ENCODE peak calls at places on chromosomes 16 and 17, in ten cellular contexts. B, F, W, L, V, E, O, C, Q and N are unnamed samples.

GRCh38 chr17:50533720-50534148 is 1.2 kb downstream of the EPN3 start:
- DNase-seq in E (no peak), B (peak; percentile 89), W (no peak), L (no peak), C (no peak), O (no peak), F (no peak), V (peak; percentile 44), Q (no peak), N (peak; percentile 95)

GRCh38 chr16:35754391-35755369 is 2295.3 kb downstream of the TP53TG3F start:
- DNase-seq in F (no peak), O (no peak), Q (no peak), E (no peak), C (no peak), W (no peak), B (no peak), L (no peak), V (no peak), N (no peak)

GRCh38 chr17:8740486-8740885 is 4.2 kb downstream of the CCDC42 start:
- DNase-seq in F (no peak), B (peak; percentile 13), E (no peak), W (no peak), V (no peak), L (peak; percentile 66), C (no peak), Q (no peak), O (no peak), N (no peak)

GRCh38 chr16:84851192-84852127 is 31.7 kb downstream of the CRISPLD2 start:
- DNase-seq in E (peak; percentile 94), C (peak; percentile 74), Q (no peak), L (no peak), O (peak; percentile 90), V (no peak), B (no peak), W (no peak), F (peak; percentile 100), N (peak; percentile 25)

GRCh38 chr16:57194512-57194911 is 8.4 kb downstream of the RSPRY1 start:
- DNase-seq in Q (no peak), W (peak; percentile 77), V (no peak), L (no peak), E (peak; percentile 82), O (peak; percentile 57), F (peak; percentile 91), B (no peak), C (peak; percentile 84), N (no peak)

GRCh38 chr16:67425581-67425980 is 5.3 kb upstream of the HSD11B2 start:
- DNase-seq in B (no peak), V (no peak), F (no peak), C (no peak), L (no peak), O (no peak), W (no peak), E (no peak), Q (no peak), N (no peak)

GRCh38 chr16:55443855-55444254 is 35.1 kb upstream of the MMP2 start:
- DNase-seq in V (no peak), E (no peak), L (no peak), O (no peak), F (no peak), Q (no peak), B (no peak), W (no peak), C (no peak), N (no peak)

GRCh38 chr17:39667262-39668140 is 752 bp upstream of the PNMT start:
- DNase-seq in Q (no peak), V (no peak), L (no peak), C (no peak), W (no peak), F (no peak), O (no peak), B (peak; percentile 41), E (no peak), N (peak; percentile 58)

GRCh38 chr17:64741038-64741641 is 79.0 kb upstream of the SMURF2 start:
- DNase-seq in E (peak; percentile 22), B (no peak), F (no peak), V (no peak), C (no peak), L (no peak), W (no peak), O (no peak), Q (no peak), N (peak; percentile 49)

GRCh38 chr17:34313164-34313563 is 6.1 kb upstream of the CCL8 start:
- DNase-seq in Q (no peak), O (no peak), C (peak; percentile 38), V (no peak), B (no peak), E (no peak), W (no peak), F (no peak), L (no peak), N (no peak)

GRCh38 chr16:73058221-73058615 is 10.3 kb upstream of the ZFHX3 start:
- DNase-seq in Q (peak; percentile 18), W (no peak), F (peak; percentile 33), V (no peak), O (no peak), C (no peak), L (no peak), E (no peak), B (peak; percentile 66), N (peak; percentile 82)

GRCh38 chr16:54197758-54198157 is 88.8 kb downstream of the IRX3 start:
- DNase-seq in C (no peak), Q (no peak), F (no peak), E (no peak), V (no peak), O (no peak), W (no peak), L (no peak), B (no peak), N (no peak)

GRCh38 chr16:6749714-6750113 is 582.9 kb upstream of the RBFOX1 start:
- DNase-seq in Q (no peak), F (no peak), E (no peak), B (no peak), O (no peak), V (no peak), L (no peak), C (no peak), W (no peak), N (no peak)

GRCh38 chr16:70520612-70521297 is 2.6 kb downstream of the COG4 start:
- DNase-seq in L (no peak), C (no peak), Q (no peak), W (no peak), F (peak; percentile 41), V (no peak), B (no peak), O (peak; percentile 44), E (peak; percentile 56), N (no peak)

GRCh38 chr17:81404557-81405165 is 9.4 kb downstream of the BAHCC1 start:
- DNase-seq in V (peak; percentile 62), F (no peak), Q (no peak), C (no peak), W (no peak), L (no peak), B (no peak), O (no peak), E (peak; percentile 46), N (no peak)

GRCh38 chr16:30896203-30896889 is at the start of gene CTF1:
- DNase-seq in C (peak; percentile 78), L (no peak), W (peak; percentile 87), Q (peak; percentile 24), B (peak; percentile 60), F (no peak), E (peak; percentile 90), V (no peak), O (peak; percentile 84), N (peak; percentile 92)

GRCh38 chr16:75415169-75415908 is 18.0 kb downstream of the CFDP1 start:
- DNase-seq in E (no peak), L (no peak), F (no peak), O (no peak), V (no peak), C (no peak), B (no peak), W (no peak), Q (no peak), N (no peak)

GRCh38 chr16:12305081-12305596 is 328.6 kb downstream of the SNX29 start:
- DNase-seq in F (no peak), W (no peak), V (no peak), O (no peak), L (no peak), E (no peak), C (no peak), Q (no peak), B (no peak), N (no peak)

GRCh38 chr17:40290629-40291296 is 3.1 kb downstream of the CDC6 start:
- DNase-seq in V (peak; percentile 70), B (peak; percentile 69), O (no peak), L (no peak), E (peak; percentile 69), C (peak; percentile 94), F (peak; percentile 63), Q (peak; percentile 49), W (peak; percentile 80), N (no peak)

GRCh38 chr16:75116081-75116910 is at the start of gene LDHD:
- DNase-seq in B (peak; percentile 84), Q (peak; percentile 15), F (peak; percentile 26), C (peak; percentile 32), E (peak; percentile 82), W (no peak), O (peak; percentile 94), V (no peak), L (no peak), N (peak; percentile 93)

GRCh38 chr17:5380491-5381135 is 38.8 kb downstream of the NUP88 start:
- DNase-seq in E (no peak), B (no peak), L (no peak), Q (no peak), C (no peak), W (no peak), F (no peak), V (no peak), O (no peak), N (no peak)

GRCh38 chr17:12592941-12593340 is 72.7 kb upstream of the MYOCD start:
- DNase-seq in E (no peak), V (no peak), Q (peak; percentile 16), C (no peak), W (peak; percentile 46), O (no peak), F (no peak), B (no peak), L (no peak), N (no peak)

GRCh38 chr17:80441133-80441578 is 26.2 kb downstream of the ENDOV start:
- DNase-seq in W (no peak), E (peak; percentile 72), O (peak; percentile 65), L (peak; percentile 40), C (no peak), V (no peak), F (no peak), B (peak; percentile 54), Q (peak; percentile 77), N (peak; percentile 49)

GRCh38 chr17:50661795-50662391 is 27.2 kb downstream of the ABCC3 start:
- DNase-seq in F (peak; percentile 95), B (peak; percentile 79), Q (peak; percentile 70), V (peak; percentile 36), E (peak; percentile 85), L (no peak), O (peak; percentile 96), C (peak; percentile 78), W (peak; percentile 71), N (no peak)

GRCh38 chr16:85891033-85891775 is 7.8 kb upstream of the IRF8 start:
- DNase-seq in C (no peak), E (no peak), W (peak; percentile 48), O (peak; percentile 49), F (peak; percentile 83), B (no peak), Q (no peak), V (no peak), L (no peak), N (no peak)

GRCh38 chr16:27751676-27752075 is 201.7 kb downstream of the KATNIP start:
- DNase-seq in B (no peak), O (no peak), V (no peak), Q (no peak), L (no peak), F (no peak), E (no peak), C (no peak), W (no peak), N (no peak)

GRCh38 chr16:14007460-14007859 is 63.7 kb upstream of the MRTFB start:
- DNase-seq in F (no peak), B (no peak), W (peak; percentile 44), V (peak; percentile 25), E (no peak), O (no peak), C (peak; percentile 89), L (no peak), Q (no peak), N (no peak)

GRCh38 chr16:20740007-20740883 is 1.4 kb downstream of the THUMPD1 start:
- DNase-seq in V (no peak), F (peak; percentile 10), O (no peak), B (peak; percentile 25), L (no peak), E (no peak), Q (no peak), C (no peak), W (no peak), N (no peak)